ENCODE peak calls at places on chromosomes 7 and 10, in seven cellular contexts. L, C, N, Q, O, P and R are unnamed samples.

GRCh38 chr10:120456143-120456625 is 843 bp upstream of the PLPP4 start:
- DNase-seq in N (no peak), P (no peak), Q (no peak), L (no peak), C (no peak), O (no peak), R (no peak)

GRCh38 chr10:122229678-122230077 is 41.4 kb upstream of the BTBD16 start:
- DNase-seq in P (no peak), O (no peak), N (no peak), Q (no peak), C (no peak), L (no peak), R (no peak)

GRCh38 chr10:115005771-115006170 is 67.8 kb downstream of the TRUB1 start:
- DNase-seq in C (no peak), L (no peak), O (no peak), Q (no peak), N (no peak), P (no peak), R (no peak)

GRCh38 chr7:158035343-158035742 is 552.3 kb downstream of the PTPRN2 start:
- DNase-seq in P (no peak), O (no peak), Q (no peak), N (no peak), L (no peak), C (no peak), R (no peak)

GRCh38 chr10:48800283-48800675 is 115.6 kb downstream of the WDFY4 start:
- DNase-seq in N (no peak), O (no peak), L (no peak), P (no peak), C (no peak), Q (no peak), R (no peak)

GRCh38 chr7:129386563-129386962 is 47.7 kb upstream of the STRIP2 start:
- DNase-seq in N (no peak), L (no peak), O (no peak), P (no peak), C (no peak), Q (no peak), R (no peak)

GRCh38 chr7:20575758-20576135 is 39.7 kb upstream of the ABCB5 start:
- DNase-seq in C (no peak), O (no peak), N (no peak), P (no peak), L (no peak), Q (no peak), R (no peak)

GRCh38 chr10:102327641-102328040 is 67.9 kb upstream of the NFKB2 start:
- DNase-seq in N (no peak), O (no peak), L (no peak), P (no peak), Q (no peak), C (no peak), R (peak; percentile 61)

GRCh38 chr10:10128387-10128786 is 889.3 kb upstream of the CELF2 start:
- DNase-seq in P (no peak), N (no peak), C (no peak), L (peak; percentile 50), Q (no peak), O (no peak), R (no peak)

GRCh38 chr7:44105832-44106231 is 1.7 kb downstream of the AEBP1 start:
- DNase-seq in L (no peak), C (no peak), Q (no peak), N (no peak), P (no peak), O (no peak), R (no peak)

GRCh38 chr7:129843982-129844840 is 108.5 kb downstream of the UBE2H start:
- DNase-seq in Q (no peak), L (no peak), C (no peak), N (no peak), O (no peak), P (no peak), R (no peak)

GRCh38 chr10:112687647-112688046 is 240.6 kb downstream of the VTI1A start:
- DNase-seq in P (no peak), L (peak; percentile 64), O (no peak), C (no peak), Q (no peak), N (no peak), R (peak; percentile 37)

GRCh38 chr10:18665815-18666558 is 6.8 kb downstream of the ARL5B start:
- DNase-seq in P (no peak), N (no peak), O (no peak), Q (no peak), L (peak; percentile 57), C (no peak), R (no peak)

GRCh38 chr10:35451103-35452016 is 115.1 kb downstream of the CCNY start:
- DNase-seq in L (peak; percentile 58), Q (no peak), P (no peak), N (no peak), C (no peak), O (no peak), R (no peak)

GRCh38 chr10:102347236-102347828 is 48.2 kb upstream of the NFKB2 start:
- DNase-seq in C (no peak), P (peak; percentile 20), N (no peak), L (peak; percentile 48), Q (peak; percentile 64), O (no peak), R (peak; percentile 75)

GRCh38 chr7:155228459-155228845 is 69.2 kb upstream of the INSIG1 start:
- DNase-seq in P (no peak), O (no peak), L (no peak), C (no peak), Q (no peak), N (no peak), R (peak; percentile 91)

GRCh38 chr10:93461807-93462178 is 20.3 kb downstream of the MYOF start:
- DNase-seq in L (peak; percentile 75), Q (peak; percentile 86), C (no peak), N (no peak), P (no peak), O (no peak), R (peak; percentile 86)

GRCh38 chr7:139691253-139691781 is 86.5 kb downstream of the HIPK2 start:
- DNase-seq in C (no peak), O (peak; percentile 69), N (no peak), L (no peak), Q (no peak), P (no peak), R (peak; percentile 94)

GRCh38 chr10:123269675-123270074 is 115.5 kb downstream of the BUB3 start:
- DNase-seq in Q (no peak), N (no peak), C (no peak), L (no peak), P (no peak), O (no peak), R (no peak)

GRCh38 chr10:93566435-93567276 is at the start of gene FFAR4:
- DNase-seq in N (no peak), Q (peak; percentile 92), L (no peak), P (no peak), O (no peak), C (no peak), R (no peak)

GRCh38 chr10:3126741-3127342 is 45.7 kb downstream of the PITRM1 start:
- DNase-seq in L (no peak), N (no peak), P (no peak), C (no peak), Q (no peak), O (no peak), R (no peak)

GRCh38 chr7:90824386-90825307 is 228.5 kb downstream of the CDK14 start:
- DNase-seq in Q (no peak), C (no peak), P (no peak), O (no peak), N (no peak), L (peak; percentile 94), R (peak; percentile 64)

GRCh38 chr10:21368022-21368582 is 157.4 kb downstream of the SKIDA1 start:
- DNase-seq in Q (no peak), C (no peak), P (no peak), O (no peak), N (no peak), L (no peak), R (no peak)

GRCh38 chr10:71339796-71340589 is 20.9 kb downstream of the SLC29A3 start:
- DNase-seq in N (no peak), P (no peak), Q (peak; percentile 89), O (no peak), C (no peak), L (no peak), R (no peak)

GRCh38 chr7:47792521-47793121 is 155.6 kb downstream of the PKD1L1 start:
- DNase-seq in L (peak; percentile 68), C (no peak), O (no peak), N (no peak), P (no peak), Q (peak; percentile 65), R (peak; percentile 70)

GRCh38 chr7:77425151-77426051 is 9.3 kb upstream of the GSAP start:
- DNase-seq in N (no peak), P (no peak), L (peak; percentile 72), C (no peak), Q (no peak), O (no peak), R (peak; percentile 99)

GRCh38 chr7:23981758-23982157 is 271.7 kb downstream of the STK31 start:
- DNase-seq in N (no peak), P (no peak), L (no peak), O (no peak), Q (no peak), C (no peak), R (no peak)

GRCh38 chr10:33136271-33136670 is 178.2 kb upstream of the ITGB1 start:
- DNase-seq in Q (no peak), C (no peak), N (no peak), L (peak; percentile 74), O (no peak), P (no peak), R (peak; percentile 74)

GRCh38 chr10:60473557-60473956 is 83.9 kb upstream of the ANK3 start:
- DNase-seq in L (no peak), N (no peak), O (no peak), Q (no peak), P (no peak), C (no peak), R (no peak)

GRCh38 chr10:227014-227413 is 91.8 kb downstream of the ZMYND11 start:
- DNase-seq in O (no peak), P (no peak), C (no peak), L (peak; percentile 49), Q (no peak), N (no peak), R (peak; percentile 33)

GRCh38 chr10:93357680-93358079 is 124.5 kb downstream of the MYOF start:
- DNase-seq in Q (peak; percentile 65), P (no peak), N (no peak), L (peak; percentile 46), C (no peak), O (no peak), R (peak; percentile 38)

GRCh38 chr10:68989317-68989990 is 851 bp downstream of the KIFBP start:
- DNase-seq in O (no peak), N (no peak), L (peak; percentile 24), P (no peak), C (no peak), Q (no peak), R (peak; percentile 10)

GRCh38 chr10:117762819-117763172 is 220.2 kb downstream of the EMX2 start:
- DNase-seq in P (no peak), L (peak; percentile 7), O (no peak), Q (no peak), N (no peak), C (no peak), R (no peak)

GRCh38 chr10:49385939-49386922 is 9.7 kb downstream of the DRGX start:
- DNase-seq in P (no peak), C (no peak), L (no peak), Q (no peak), O (no peak), N (no peak), R (no peak)

GRCh38 chr7:57416601-57417358 is 33.2 kb upstream of the ZNF716 start:
- DNase-seq in O (no peak), C (no peak), L (no peak), P (no peak), N (no peak), Q (no peak), R (no peak)